ENCODE peak calls at places on chromosomes 2 and 18, in five cellular contexts. N, Y, Q, P and G are unnamed samples.

GRCh38 chr2:1730047-1730937 is 14.0 kb downstream of the PXDN start:
- DNase-seq in N (no peak), Y (no peak), Q (no peak), P (no peak), G (no peak)

GRCh38 chr2:122858813-122859212 is 1103.4 kb downstream of the TSN start:
- DNase-seq in N (no peak), Y (no peak), Q (no peak), P (no peak), G (no peak)

GRCh38 chr2:127771756-127772155 is 39.2 kb downstream of the WDR33 start:
- DNase-seq in N (peak), Y (peak), Q (no peak), P (no peak), G (no peak)

GRCh38 chr2:111119847-111120252 is 864 bp upstream of the BCL2L11 start:
- DNase-seq in N (no peak), Y (no peak), Q (no peak), P (peak), G (no peak)

GRCh38 chr18:50659091-50660003 is 99.5 kb downstream of the MAPK4 start:
- DNase-seq in N (no peak), Y (peak), Q (no peak), P (no peak), G (no peak)

GRCh38 chr18:55319517-55319905 is 268.5 kb downstream of the TCF4 start:
- DNase-seq in N (no peak), Y (no peak), Q (no peak), P (no peak), G (no peak)

GRCh38 chr18:60693426-60693825 is 320.9 kb upstream of the MC4R start:
- DNase-seq in N (peak), Y (no peak), Q (no peak), P (no peak), G (no peak)

GRCh38 chr2:140457483-140457882 is 1673.3 kb downstream of the LRP1B start:
- DNase-seq in N (no peak), Y (no peak), Q (no peak), P (no peak), G (no peak)

GRCh38 chr2:145076085-145076484 is 556.2 kb upstream of the ZEB2 start:
- DNase-seq in N (no peak), Y (no peak), Q (no peak), P (no peak), G (no peak)

GRCh38 chr2:127884436-127884835 is 1.3 kb downstream of the AMMECR1L start:
- DNase-seq in N (no peak), Y (no peak), Q (no peak), P (no peak), G (no peak)

GRCh38 chr2:206457188-206457634 is 13.9 kb downstream of the ADAM23 start:
- DNase-seq in N (no peak), Y (no peak), Q (no peak), P (no peak), G (no peak)

GRCh38 chr2:191166111-191166755 is 15.4 kb upstream of the STAT4 start:
- DNase-seq in N (peak), Y (peak), Q (no peak), P (no peak), G (no peak)

GRCh38 chr2:223086360-223086981 is 34.5 kb downstream of the KCNE4 start:
- DNase-seq in N (no peak), Y (no peak), Q (peak), P (no peak), G (no peak)

GRCh38 chr2:74513605-74514367 is 464 bp upstream of the TLX2 start:
- DNase-seq in N (no peak), Y (no peak), Q (no peak), P (no peak), G (no peak)